ENCODE peak calls at places on chromosomes 5 and 9, in ten cellular contexts. C is AG10803; H is CD8-positive, alpha-beta memory T cell; T is upper lobe of right lung; J is stomach; L is right atrium auricular region; S is HFF-Myc; O is skeletal muscle cell; M is HCT116; K is CD8-positive, alpha-beta T cell. G is an unnamed sample.
A peak's percentile ranks its signal among the peaks of the same experiment; 100 is the strongest.

GRCh38 chr9:138104251-138105122 is 226.9 kb downstream of the CACNA1B start:
- DNase-seq in C (no peak), H (no peak), T (peak; percentile 58), J (no peak), L (peak; percentile 36), S (no peak), O (no peak), M (no peak), K (no peak), G (peak; percentile 41)

GRCh38 chr5:172178301-172179031 is 9.6 kb downstream of the STK10 start:
- DNase-seq in C (no peak), H (no peak), T (no peak), J (peak; percentile 86), L (no peak), S (no peak), O (no peak), M (no peak), K (peak; percentile 58), G (peak; percentile 61)

GRCh38 chr9:133866946-133867345 is 125.2 kb downstream of the VAV2 start:
- DNase-seq in C (no peak), H (no peak), T (no peak), J (no peak), L (no peak), S (no peak), O (no peak), M (no peak), K (no peak), G (no peak)

GRCh38 chr5:1548702-1549523 is 25.2 kb upstream of the LPCAT1 start:
- DNase-seq in C (no peak), H (no peak), T (no peak), J (no peak), L (peak; percentile 44), S (no peak), O (no peak), M (no peak), K (no peak), G (no peak)

GRCh38 chr5:172862165-172862801 is 28.2 kb downstream of the ERGIC1 start:
- DNase-seq in C (no peak), H (no peak), T (no peak), J (no peak), L (no peak), S (no peak), O (no peak), M (no peak), K (no peak), G (no peak)

GRCh38 chr5:132493821-132494220 is 3.2 kb upstream of the IRF1 start:
- DNase-seq in C (no peak), H (no peak), T (no peak), J (no peak), L (no peak), S (no peak), O (no peak), M (no peak), K (no peak), G (no peak)

GRCh38 chr5:79011219-79011836 is 26.2 kb upstream of the ARSB start:
- DNase-seq in C (peak; percentile 86), H (no peak), T (no peak), J (no peak), L (no peak), S (no peak), O (no peak), M (no peak), K (no peak), G (no peak)

GRCh38 chr5:178350361-178351220 is 118.0 kb upstream of the PHYKPL start:
- DNase-seq in C (peak; percentile 28), H (no peak), T (peak; percentile 59), J (no peak), L (no peak), S (no peak), O (no peak), M (no peak), K (no peak), G (no peak)

GRCh38 chr9:121652037-121652837 is 803 bp downstream of the DAB2IP start:
- DNase-seq in C (no peak), H (no peak), T (no peak), J (peak; percentile 67), L (no peak), S (no peak), O (no peak), M (no peak), K (no peak), G (peak; percentile 75)

GRCh38 chr9:87342743-87343142 is 154.9 kb upstream of the DAPK1 start:
- DNase-seq in C (peak; percentile 35), H (no peak), T (no peak), J (no peak), L (no peak), S (peak; percentile 37), O (no peak), M (no peak), K (no peak), G (no peak)

GRCh38 chr9:137269231-137269772 is 8.2 kb upstream of the TOR4A start:
- DNase-seq in C (peak; percentile 32), H (no peak), T (peak; percentile 89), J (peak; percentile 82), L (no peak), S (peak; percentile 52), O (no peak), M (no peak), K (no peak), G (peak; percentile 14)

GRCh38 chr9:86099695-86100364 is 472 bp upstream of the GOLM1 start:
- DNase-seq in C (peak; percentile 56), H (no peak), T (no peak), J (peak; percentile 43), L (peak; percentile 80), S (peak; percentile 27), O (no peak), M (peak; percentile 57), K (peak; percentile 9), G (peak; percentile 59)

GRCh38 chr5:73233053-73233460 is 60.1 kb downstream of the TMEM174 start:
- DNase-seq in C (no peak), H (no peak), T (no peak), J (no peak), L (no peak), S (no peak), O (no peak), M (no peak), K (no peak), G (peak; percentile 61)

GRCh38 chr5:73231245-73231778 is 58.3 kb downstream of the TMEM174 start:
- DNase-seq in C (no peak), H (no peak), T (no peak), J (no peak), L (no peak), S (no peak), O (no peak), M (no peak), K (no peak), G (no peak)

GRCh38 chr5:73234156-73234555 is 61.2 kb downstream of the TMEM174 start:
- DNase-seq in C (no peak), H (no peak), T (no peak), J (no peak), L (no peak), S (no peak), O (no peak), M (no peak), K (no peak), G (peak; percentile 77)

GRCh38 chr5:73233461-73234151 is 60.6 kb downstream of the TMEM174 start:
- DNase-seq in C (no peak), H (no peak), T (no peak), J (no peak), L (no peak), S (no peak), O (no peak), M (no peak), K (no peak), G (peak; percentile 83)

DNA sequence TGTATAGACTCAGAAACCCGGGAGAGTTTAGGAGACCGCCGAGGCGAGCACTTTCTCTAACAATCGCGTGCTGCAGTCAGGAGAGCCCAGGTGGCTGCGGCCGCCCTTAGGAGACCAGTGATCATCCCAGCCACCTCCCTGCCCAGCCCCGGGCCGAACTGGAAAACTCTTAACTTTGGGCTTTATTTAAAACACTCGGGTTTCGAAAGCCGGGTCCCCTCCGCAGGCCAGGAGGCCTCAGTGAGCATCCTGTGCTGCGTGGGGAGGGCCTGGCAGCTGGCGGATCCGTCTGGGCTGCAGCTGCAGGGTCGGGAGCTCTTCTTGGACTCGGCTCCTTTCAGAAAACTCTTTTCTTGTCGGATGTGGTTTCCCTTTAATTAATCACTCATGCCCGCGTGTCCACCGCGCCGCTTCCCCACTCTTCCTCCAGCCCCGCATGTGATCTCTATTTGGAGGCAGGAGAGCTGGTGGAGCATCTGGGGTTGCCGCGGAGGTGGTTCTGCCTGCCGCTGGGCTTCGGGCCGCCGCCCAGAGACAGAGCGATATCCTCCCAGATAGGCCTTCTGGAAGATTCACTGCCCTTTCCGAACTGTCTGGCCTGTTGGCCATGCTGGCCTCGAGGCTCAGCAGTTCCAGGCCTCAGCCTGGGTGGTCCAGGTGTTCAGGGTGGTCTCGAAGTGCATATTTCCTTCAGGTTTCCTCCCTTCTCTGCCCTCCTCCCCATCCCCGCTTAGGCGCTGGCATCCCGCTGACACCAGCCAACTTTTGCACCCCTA is 59.5 kb downstream of the TMEM174 start:
- DNase-seq in C (peak; percentile 63), H (no peak), T (no peak), J (no peak), L (no peak), S (no peak), O (no peak), M (no peak), K (no peak), G (peak; percentile 69)
- H3K4me3 ChIP-seq in C (no peak overlapping the region), H (no peak overlapping the region), T (no peak overlapping the region), J (no peak overlapping the region), L (no peak overlapping the region), S (no peak overlapping the region), O (no peak overlapping the region), M (no peak overlapping the region), K (peak overlapping the region; percentile 36), G (no peak overlapping the region)

GRCh38 chr5:139131062-139131856 is 66.9 kb downstream of the SIL1 start:
- DNase-seq in C (peak; percentile 49), H (no peak), T (no peak), J (peak; percentile 54), L (peak; percentile 64), S (no peak), O (no peak), M (no peak), K (no peak), G (no peak)
- H3K4me3 ChIP-seq in C (peak overlapping the region; percentile 29), H (no peak overlapping the region), T (no peak overlapping the region), J (peak overlapping the region; percentile 5), L (peak overlapping the region; percentile 32), S (no peak overlapping the region), O (no peak overlapping the region), M (no peak overlapping the region), K (no peak overlapping the region), G (no peak overlapping the region)

DNA sequence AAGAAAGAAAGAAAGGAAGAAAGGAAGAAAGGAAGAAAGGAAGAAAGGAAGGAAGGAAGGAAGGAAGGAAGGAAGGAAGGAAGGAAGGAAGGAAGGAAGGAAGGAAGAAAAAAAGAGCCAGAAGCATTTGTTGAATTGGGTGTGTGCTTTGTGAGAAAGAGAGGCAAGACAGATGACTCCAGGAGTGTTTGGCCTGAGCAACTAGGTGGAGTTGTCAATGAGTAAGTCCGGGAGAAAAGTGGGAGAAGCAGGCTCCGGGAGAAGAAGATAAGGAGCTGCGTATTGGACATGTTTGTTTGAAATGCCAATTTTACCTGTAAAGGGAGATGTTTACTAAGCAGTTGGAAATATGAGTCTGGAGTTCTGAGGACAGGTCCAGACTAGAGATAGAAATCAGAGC is 15.1 kb upstream of the GCNT1 start:
- DNase-seq in C (no peak), H (no peak), T (no peak), J (no peak), L (no peak), S (no peak), O (no peak), M (no peak), K (no peak), G (no peak)
- H3K4me3 ChIP-seq in C (no peak overlapping the region), H (no peak overlapping the region), T (no peak overlapping the region), J (no peak overlapping the region), L (no peak overlapping the region), S (no peak overlapping the region), O (no peak overlapping the region), M (no peak overlapping the region), K (no peak overlapping the region), G (no peak overlapping the region)

GRCh38 chr5:42274913-42275312 is 148.3 kb upstream of the GHR start:
- DNase-seq in C (no peak), H (no peak), T (no peak), J (no peak), L (no peak), S (no peak), O (peak; percentile 51), M (no peak), K (no peak), G (no peak)
- H3K4me3 ChIP-seq in C (no peak overlapping the region), H (no peak overlapping the region), T (no peak overlapping the region), J (no peak overlapping the region), L (no peak overlapping the region), S (no peak overlapping the region), O (no peak overlapping the region), M (no peak overlapping the region), K (no peak overlapping the region), G (no peak overlapping the region)